ENCODE peak calls at places on chromosomes 7 and 10, in seven cellular contexts. H, U, T, F, G, K and Z are unnamed samples.

GRCh38 chr7:98727146-98727709 is 110.1 kb downstream of the NPTX2 start:
- DNase-seq in H (no peak), U (no peak), T (no peak), F (no peak), G (no peak), K (no peak), Z (no peak)

GRCh38 chr7:4714161-4714700 is 32.1 kb downstream of the FOXK1 start:
- DNase-seq in H (no peak), U (no peak), T (no peak), F (no peak), G (no peak), K (no peak), Z (no peak)

GRCh38 chr7:123494193-123494796 is 40.1 kb downstream of the IQUB start:
- DNase-seq in H (no peak), U (no peak), T (peak), F (no peak), G (no peak), K (no peak), Z (no peak)

GRCh38 chr7:55431898-55432297 is 66.8 kb downstream of the LANCL2 start:
- DNase-seq in H (no peak), U (no peak), T (no peak), F (no peak), G (no peak), K (no peak), Z (no peak)

GRCh38 chr10:35768011-35768410 is 125.9 kb upstream of the FZD8 start:
- DNase-seq in H (no peak), U (no peak), T (no peak), F (no peak), G (no peak), K (no peak), Z (no peak)

GRCh38 chr7:130838738-130839137 is 104.7 kb upstream of the KLF14 start:
- DNase-seq in H (no peak), U (no peak), T (no peak), F (no peak), G (no peak), K (no peak), Z (no peak)

GRCh38 chr7:134766779-134767566 is 12.5 kb upstream of the CALD1 start:
- DNase-seq in H (no peak), U (no peak), T (no peak), F (no peak), G (no peak), K (no peak), Z (no peak)

GRCh38 chr7:92626281-92626846 is 36.2 kb upstream of the FAM133B start:
- DNase-seq in H (no peak), U (no peak), T (no peak), F (no peak), G (no peak), K (no peak), Z (no peak)

GRCh38 chr7:54330216-54330800 is 211.9 kb upstream of the VSTM2A start:
- DNase-seq in H (no peak), U (no peak), T (no peak), F (no peak), G (no peak), K (no peak), Z (no peak)

GRCh38 chr7:96167424-96167823 is 154.5 kb downstream of the SLC25A13 start:
- DNase-seq in H (no peak), U (no peak), T (no peak), F (no peak), G (no peak), K (no peak), Z (no peak)

GRCh38 chr10:110491346-110491745 is 6.4 kb upstream of the DUSP5 start:
- DNase-seq in H (no peak), U (no peak), T (no peak), F (no peak), G (no peak), K (no peak), Z (no peak)